ENCODE peak calls at places on chromosomes 12 and 14, in four cellular contexts. Q is CD8-positive, alpha-beta T cell; P is GM23338; J is upper lobe of left lung. T is an unnamed sample.

GRCh38 chr14:89330236-89331002 is 86.6 kb downstream of the FOXN3 start:
- DNase-seq in Q (no peak), P (no peak), J (peak; percentile 28), T (peak; percentile 27)

GRCh38 chr12:52045794-52046199 is 5.4 kb upstream of the NR4A1 start:
- DNase-seq in Q (no peak), P (no peak), J (peak; percentile 84), T (peak; percentile 66)

GRCh38 chr12:71686658-71687025 is 760 bp downstream of the TMEM19 start:
- DNase-seq in Q (no peak), P (no peak), J (no peak), T (no peak)

GRCh38 chr14:91119556-91120311 is 5.9 kb downstream of the DGLUCY start:
- DNase-seq in Q (no peak), P (no peak), J (no peak), T (no peak)

GRCh38 chr12:88642675-88643431 is 62.6 kb upstream of the KITLG start:
- DNase-seq in Q (no peak), P (no peak), J (no peak), T (no peak)

GRCh38 chr12:56565510-56566101 is 44.0 kb downstream of the RBMS2 start:
- DNase-seq in Q (peak; percentile 19), P (peak; percentile 63), J (peak; percentile 77), T (peak; percentile 67)

GRCh38 chr14:37994846-37995372 is 212.8 kb upstream of the SSTR1 start:
- DNase-seq in Q (no peak), P (peak; percentile 74), J (no peak), T (no peak)

GRCh38 chr14:20409226-20409625 is 4.1 kb downstream of the TEP1 start:
- DNase-seq in Q (no peak), P (no peak), J (no peak), T (no peak)

GRCh38 chr12:103431387-103431786 is 64.4 kb downstream of the C12orf42 start:
- DNase-seq in Q (no peak), P (no peak), J (no peak), T (no peak)

GRCh38 chr12:57896139-57896436 is 45.3 kb upstream of the ATP23 start:
- DNase-seq in Q (no peak), P (peak; percentile 36), J (no peak), T (peak; percentile 28)

GRCh38 chr14:59691266-59691665 is 114.7 kb upstream of the CCDC175 start:
- DNase-seq in Q (no peak), P (no peak), J (no peak), T (no peak)

GRCh38 chr14:81396108-81396507 is 4.0 kb downstream of the STON2 start:
- DNase-seq in Q (no peak), P (no peak), J (no peak), T (no peak)

GRCh38 chr12:92859650-92860386 is 69.3 kb downstream of the EEA1 start:
- DNase-seq in Q (no peak), P (no peak), J (no peak), T (no peak)

GRCh38 chr14:102238131-102238530 is 66.8 kb downstream of the MOK start:
- DNase-seq in Q (no peak), P (no peak), J (no peak), T (no peak)

GRCh38 chr14:54147758-54148157 is 191.1 kb upstream of the BMP4 start:
- DNase-seq in Q (no peak), P (no peak), J (no peak), T (no peak)

GRCh38 chr12:102955926-102956737 is 1.3 kb upstream of the ASCL1 start:
- DNase-seq in Q (no peak), P (peak; percentile 62), J (no peak), T (no peak)

GRCh38 chr14:88545256-88545655 is 9.6 kb downstream of the PTPN21 start:
- DNase-seq in Q (no peak), P (no peak), J (no peak), T (no peak)

GRCh38 chr12:116441292-116441691 is 117.9 kb upstream of the MAP1LC3B2 start:
- DNase-seq in Q (no peak), P (no peak), J (peak; percentile 52), T (no peak)

GRCh38 chr14:67510836-67511235 is 22.3 kb upstream of the PLEKHH1 start:
- DNase-seq in Q (no peak), P (no peak), J (no peak), T (no peak)

GRCh38 chr14:50560929-50561280 is 960 bp downstream of the ATL1 start:
- DNase-seq in Q (peak; percentile 36), P (peak; percentile 55), J (peak; percentile 85), T (peak; percentile 81)

GRCh38 chr12:124075836-124076235 is 102.8 kb downstream of the ZNF664 start:
- DNase-seq in Q (no peak), P (no peak), J (no peak), T (no peak)

GRCh38 chr14:96666088-96666487 is 131.1 kb upstream of the VRK1 start:
- DNase-seq in Q (no peak), P (no peak), J (no peak), T (no peak)

GRCh38 chr12:124380793-124381453 is 86.0 kb downstream of the RFLNA start:
- DNase-seq in Q (no peak), P (no peak), J (no peak), T (no peak)

GRCh38 chr12:1552171-1552570 is 42.2 kb downstream of the FBXL14 start:
- DNase-seq in Q (no peak), P (no peak), J (no peak), T (no peak)

GRCh38 chr12:43758728-43759563 is at the start of the genes IRAK4 and PUS7L:
- DNase-seq in Q (peak; percentile 95), P (peak; percentile 98), J (peak; percentile 98), T (peak; percentile 93)

GRCh38 chr12:89468648-89469326 is 55.8 kb downstream of the GALNT4 start:
- DNase-seq in Q (no peak), P (no peak), J (no peak), T (no peak)

GRCh38 chr14:102590667-102591099 is 1.8 kb upstream of the RCOR1 start:
- DNase-seq in Q (peak; percentile 14), P (peak; percentile 84), J (no peak), T (peak; percentile 27)

GRCh38 chr14:36454599-36455240 is 65.3 kb downstream of the NKX2-1 start:
- DNase-seq in Q (no peak), P (no peak), J (peak; percentile 60), T (no peak)

GRCh38 chr12:92718483-92718985 is 15.7 kb downstream of the PLEKHG7 start:
- DNase-seq in Q (no peak), P (no peak), J (peak; percentile 52), T (no peak)

GRCh38 chr14:104294628-104294982 is 156.2 kb downstream of the KIF26A start:
- DNase-seq in Q (no peak), P (no peak), J (no peak), T (peak; percentile 0)

GRCh38 chr14:94398536-94398935 is 10.1 kb upstream of the SERPINA1 start:
- DNase-seq in Q (no peak), P (no peak), J (no peak), T (no peak)

GRCh38 chr14:101587403-101587998 is 26.2 kb downstream of the DIO3 start:
- DNase-seq in Q (peak; percentile 7), P (no peak), J (no peak), T (no peak)

GRCh38 chr14:77303417-77304156 is 17.1 kb downstream of the POMT2 start:
- DNase-seq in Q (peak; percentile 20), P (no peak), J (peak; percentile 59), T (no peak)

GRCh38 chr12:51009038-51009437 is 17.1 kb downstream of the SLC11A2 start:
- DNase-seq in Q (peak; percentile 65), P (no peak), J (peak; percentile 90), T (peak; percentile 47)

GRCh38 chr12:77130193-77130592 is 64.8 kb upstream of the E2F7 start:
- DNase-seq in Q (no peak), P (no peak), J (no peak), T (no peak)

GRCh38 chr12:46404733-46405132 is 32.2 kb upstream of the SLC38A2 start:
- DNase-seq in Q (no peak), P (no peak), J (no peak), T (no peak)
- H3K27ac ChIP-seq in Q (no peak overlapping the region), P (no peak overlapping the region), J (no peak overlapping the region), T (no peak overlapping the region)

GRCh38 chr12:19191563-19191962 is 62.0 kb downstream of the PLEKHA5 start:
- DNase-seq in Q (no peak), P (no peak), J (no peak), T (no peak)
- H3K27ac ChIP-seq in Q (no peak overlapping the region), P (peak overlapping the region; percentile 37), J (no peak overlapping the region), T (peak overlapping the region; percentile 77)

GRCh38 chr12:48185181-48185919 is 1.9 kb downstream of the CCDC184 start:
- DNase-seq in Q (no peak), P (peak; percentile 86), J (no peak), T (no peak)

GRCh38 chr12:48182659-48183058 is 785 bp upstream of the CCDC184 start:
- DNase-seq in Q (no peak), P (no peak), J (no peak), T (no peak)

GRCh38 chr12:48183876-48184548 is 568 bp downstream of the CCDC184 start:
- DNase-seq in Q (no peak), P (peak; percentile 54), J (no peak), T (no peak)

GRCh38 chr12:48184549-48184922 is 1.1 kb downstream of the CCDC184 start:
- DNase-seq in Q (no peak), P (peak; percentile 34), J (no peak), T (no peak)

DNA sequence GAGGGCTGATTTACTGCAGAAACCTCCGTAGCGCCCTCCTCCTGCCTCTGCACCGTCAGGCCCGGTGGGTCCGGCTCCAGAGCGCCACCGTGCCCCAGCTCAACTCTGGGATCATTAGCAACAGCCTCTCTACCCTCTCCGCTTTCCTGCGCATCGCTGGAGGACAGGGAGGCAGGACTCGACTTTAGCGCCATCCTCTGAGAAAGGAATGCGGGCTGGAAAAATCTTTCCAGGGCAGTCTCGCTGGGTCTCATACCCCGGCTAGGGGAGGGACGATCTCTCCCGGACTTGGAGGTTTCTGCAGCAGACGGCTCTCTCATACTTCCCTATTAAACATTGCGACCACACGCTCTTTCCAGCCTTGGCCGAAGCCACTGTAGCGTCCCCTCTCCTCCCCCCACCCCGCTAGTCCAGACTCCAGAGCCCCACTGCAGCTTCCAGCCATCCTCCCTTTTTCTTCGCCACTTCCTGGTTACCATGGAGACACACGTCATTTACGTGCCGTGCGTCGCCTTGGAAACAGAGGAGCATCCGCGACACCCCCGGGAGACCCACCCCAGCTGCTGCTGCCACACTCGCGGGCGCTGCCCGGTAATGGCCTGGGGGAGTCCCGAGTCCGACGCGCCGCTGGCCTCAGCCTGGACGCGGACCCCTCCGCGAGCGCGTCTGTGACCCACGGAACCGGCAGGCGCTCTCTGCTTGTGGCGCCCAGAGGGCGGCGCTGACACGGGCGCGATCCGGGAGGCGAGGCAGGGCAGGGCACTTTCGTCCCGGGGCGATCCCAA is at the start of gene CCDC184:
- DNase-seq in Q (peak; percentile 74), P (peak; percentile 95), J (peak; percentile 71), T (peak; percentile 62)
- H3K27ac ChIP-seq in Q (peak within 1 kb of the TSS; percentile 85), P (peak within 1 kb of the TSS; percentile 9), J (peak within 1 kb of the TSS; percentile 24), T (peak within 1 kb of the TSS; percentile 54)

GRCh38 chr12:49296034-49296835 is 1.3 kb downstream of the PRPH start:
- DNase-seq in Q (peak; percentile 66), P (peak; percentile 78), J (peak; percentile 58), T (peak; percentile 37)
- H3K27ac ChIP-seq in Q (no peak overlapping the region), P (no peak overlapping the region), J (no peak overlapping the region), T (no peak overlapping the region)